ENCODE peak calls at places on chromosome 4, in four cellular contexts. One of them, this sample, is unnamed.
A peak's percentile ranks its signal among the peaks of the same experiment; 100 is the strongest.

GRCh38 chr4:82491251-82491960 is 61.0 kb downstream of the ENOPH1 start:
- DNase-seq in GM19239: no peak
- DNase-seq in effector CD4-positive, alpha-beta T cell: no peak
- DNase-seq in activated naive CD8-positive, alpha-beta T cell treated with anti-CD3 and anti-CD28 coated beads, Interleukin-2, amount 50 U/mL, for 24 hours: no peak
- DNase-seq in this sample: no peak

GRCh38 chr4:150384249-150384648 is 197.7 kb upstream of the MAB21L2 start:
- DNase-seq in effector CD4-positive, alpha-beta T cell: no peak
- DNase-seq in activated naive CD8-positive, alpha-beta T cell treated with anti-CD3 and anti-CD28 coated beads, Interleukin-2, amount 50 U/mL, for 24 hours: no peak
- DNase-seq in GM19239: no peak
- DNase-seq in this sample: no peak

GRCh38 chr4:56149601-56150000 is 200.9 kb downstream of the CEP135 start:
- DNase-seq in activated naive CD8-positive, alpha-beta T cell treated with anti-CD3 and anti-CD28 coated beads, Interleukin-2, amount 50 U/mL, for 24 hours: no peak
- DNase-seq in effector CD4-positive, alpha-beta T cell: no peak
- DNase-seq in GM19239: no peak
- DNase-seq in this sample: no peak

GRCh38 chr4:99945718-99946345 is 586 bp downstream of the DNAJB14 start:
- DNase-seq in effector CD4-positive, alpha-beta T cell: no peak
- DNase-seq in GM19239: no peak
- DNase-seq in activated naive CD8-positive, alpha-beta T cell treated with anti-CD3 and anti-CD28 coated beads, Interleukin-2, amount 50 U/mL, for 24 hours: peak; percentile 39
- DNase-seq in this sample: no peak

GRCh38 chr4:67861513-67861912 is 22.3 kb downstream of the TMPRSS11D start:
- DNase-seq in activated naive CD8-positive, alpha-beta T cell treated with anti-CD3 and anti-CD28 coated beads, Interleukin-2, amount 50 U/mL, for 24 hours: no peak
- DNase-seq in effector CD4-positive, alpha-beta T cell: no peak
- DNase-seq in GM19239: no peak
- DNase-seq in this sample: no peak

GRCh38 chr4:96149911-96150310 is 310.0 kb downstream of the PDHA2 start:
- DNase-seq in activated naive CD8-positive, alpha-beta T cell treated with anti-CD3 and anti-CD28 coated beads, Interleukin-2, amount 50 U/mL, for 24 hours: no peak
- DNase-seq in effector CD4-positive, alpha-beta T cell: no peak
- DNase-seq in GM19239: no peak
- DNase-seq in this sample: no peak

GRCh38 chr4:156109943-156110925 is 156.6 kb upstream of the CTSO start:
- DNase-seq in activated naive CD8-positive, alpha-beta T cell treated with anti-CD3 and anti-CD28 coated beads, Interleukin-2, amount 50 U/mL, for 24 hours: no peak
- DNase-seq in effector CD4-positive, alpha-beta T cell: no peak
- DNase-seq in GM19239: no peak
- DNase-seq in this sample: peak; percentile 26

GRCh38 chr4:150664935-150665334 is 83.0 kb downstream of the MAB21L2 start:
- DNase-seq in effector CD4-positive, alpha-beta T cell: no peak
- DNase-seq in GM19239: no peak
- DNase-seq in activated naive CD8-positive, alpha-beta T cell treated with anti-CD3 and anti-CD28 coated beads, Interleukin-2, amount 50 U/mL, for 24 hours: no peak
- DNase-seq in this sample: no peak

This sample was measured in GF-D8.